ENCODE peak calls at places on chromosome 19, in nine cellular contexts. One of them, this sample, is unnamed.

GRCh38 chr19:5993516-5994406 is 15.8 kb upstream of the RANBP3 start:
- DNase-seq in heart left ventricle: peak
- DNase-seq in endothelial cell: no peak
- DNase-seq in CD4-positive, alpha-beta T cell: no peak
- DNase-seq in omental fat pad: no peak
- DNase-seq in OCI-LY7: no peak
- DNase-seq in fibroblast of lung: peak
- DNase-seq in nephron progenitor cell: no peak
- DNase-seq in kidney epithelial cell: no peak
- DNase-seq in this sample: no peak

GRCh38 chr19:5022066-5022860 is 53.4 kb downstream of the KDM4B start:
- DNase-seq in heart left ventricle: no peak
- DNase-seq in endothelial cell: no peak
- DNase-seq in CD4-positive, alpha-beta T cell: no peak
- DNase-seq in omental fat pad: no peak
- DNase-seq in OCI-LY7: no peak
- DNase-seq in fibroblast of lung: no peak
- DNase-seq in nephron progenitor cell: no peak
- DNase-seq in kidney epithelial cell: no peak
- DNase-seq in this sample: no peak

GRCh38 chr19:11446652-11447301 is 11.3 kb downstream of the PRKCSH start:
- DNase-seq in heart left ventricle: peak
- DNase-seq in endothelial cell: peak
- DNase-seq in CD4-positive, alpha-beta T cell: peak
- DNase-seq in omental fat pad: no peak
- DNase-seq in OCI-LY7: peak
- DNase-seq in fibroblast of lung: peak
- DNase-seq in nephron progenitor cell: peak
- DNase-seq in kidney epithelial cell: no peak
- DNase-seq in this sample: peak

GRCh38 chr19:37931941-37932655 is 25.1 kb downstream of the SIPA1L3 start:
- DNase-seq in heart left ventricle: peak
- DNase-seq in endothelial cell: peak
- DNase-seq in CD4-positive, alpha-beta T cell: no peak
- DNase-seq in omental fat pad: no peak
- DNase-seq in OCI-LY7: peak
- DNase-seq in fibroblast of lung: peak
- DNase-seq in nephron progenitor cell: peak
- DNase-seq in kidney epithelial cell: peak
- DNase-seq in this sample: peak

GRCh38 chr19:55018633-55019032 is 19.4 kb downstream of the GP6 start:
- DNase-seq in heart left ventricle: no peak
- DNase-seq in endothelial cell: no peak
- DNase-seq in CD4-positive, alpha-beta T cell: no peak
- DNase-seq in omental fat pad: no peak
- DNase-seq in OCI-LY7: no peak
- DNase-seq in fibroblast of lung: no peak
- DNase-seq in nephron progenitor cell: no peak
- DNase-seq in kidney epithelial cell: no peak
- DNase-seq in this sample: no peak

GRCh38 chr19:17775991-17776803 is 18.7 kb upstream of the B3GNT3 start:
- DNase-seq in heart left ventricle: no peak
- DNase-seq in endothelial cell: no peak
- DNase-seq in CD4-positive, alpha-beta T cell: no peak
- DNase-seq in omental fat pad: no peak
- DNase-seq in OCI-LY7: no peak
- DNase-seq in fibroblast of lung: peak
- DNase-seq in nephron progenitor cell: no peak
- DNase-seq in kidney epithelial cell: no peak
- DNase-seq in this sample: peak

GRCh38 chr19:53394522-53394973 is 401 bp upstream of the ZNF765 start:
- DNase-seq in heart left ventricle: peak
- DNase-seq in endothelial cell: peak
- DNase-seq in CD4-positive, alpha-beta T cell: no peak
- DNase-seq in omental fat pad: peak
- DNase-seq in OCI-LY7: no peak
- DNase-seq in fibroblast of lung: no peak
- DNase-seq in nephron progenitor cell: peak
- DNase-seq in kidney epithelial cell: no peak
- DNase-seq in this sample: no peak

GRCh38 chr19:40778865-40779284 is 828 bp downstream of the RAB4B start:
- DNase-seq in heart left ventricle: no peak
- DNase-seq in endothelial cell: no peak
- DNase-seq in CD4-positive, alpha-beta T cell: no peak
- DNase-seq in omental fat pad: no peak
- DNase-seq in OCI-LY7: no peak
- DNase-seq in fibroblast of lung: no peak
- DNase-seq in nephron progenitor cell: no peak
- DNase-seq in kidney epithelial cell: no peak
- DNase-seq in this sample: no peak

GRCh38 chr19:54168174-54168917 is 4.6 kb downstream of the TMC4 start:
- DNase-seq in heart left ventricle: peak
- DNase-seq in endothelial cell: peak
- DNase-seq in CD4-positive, alpha-beta T cell: peak
- DNase-seq in omental fat pad: peak
- DNase-seq in OCI-LY7: peak
- DNase-seq in fibroblast of lung: peak
- DNase-seq in nephron progenitor cell: peak
- DNase-seq in kidney epithelial cell: no peak
- DNase-seq in this sample: peak

GRCh38 chr19:35714601-35715354 is 3.0 kb upstream of the KMT2B start:
- DNase-seq in heart left ventricle: no peak
- DNase-seq in endothelial cell: no peak
- DNase-seq in CD4-positive, alpha-beta T cell: no peak
- DNase-seq in omental fat pad: no peak
- DNase-seq in OCI-LY7: peak
- DNase-seq in fibroblast of lung: no peak
- DNase-seq in nephron progenitor cell: no peak
- DNase-seq in kidney epithelial cell: no peak
- DNase-seq in this sample: no peak

GRCh38 chr19:14369399-14370168 is 11.7 kb upstream of the ADGRE5 start:
- DNase-seq in heart left ventricle: no peak
- DNase-seq in endothelial cell: no peak
- DNase-seq in CD4-positive, alpha-beta T cell: peak
- DNase-seq in omental fat pad: no peak
- DNase-seq in OCI-LY7: no peak
- DNase-seq in fibroblast of lung: peak
- DNase-seq in nephron progenitor cell: no peak
- DNase-seq in kidney epithelial cell: no peak
- DNase-seq in this sample: peak

GRCh38 chr19:1523412-1524205 is at the start of gene PLK5:
- DNase-seq in heart left ventricle: no peak
- DNase-seq in endothelial cell: no peak
- DNase-seq in CD4-positive, alpha-beta T cell: no peak
- DNase-seq in omental fat pad: no peak
- DNase-seq in OCI-LY7: no peak
- DNase-seq in fibroblast of lung: no peak
- DNase-seq in nephron progenitor cell: peak
- DNase-seq in kidney epithelial cell: no peak
- DNase-seq in this sample: no peak

GRCh38 chr19:1521636-1522035 is 2.2 kb upstream of the PLK5 start:
- DNase-seq in heart left ventricle: no peak
- DNase-seq in endothelial cell: no peak
- DNase-seq in CD4-positive, alpha-beta T cell: no peak
- DNase-seq in omental fat pad: no peak
- DNase-seq in OCI-LY7: no peak
- DNase-seq in fibroblast of lung: no peak
- DNase-seq in nephron progenitor cell: no peak
- DNase-seq in kidney epithelial cell: no peak
- DNase-seq in this sample: no peak

GRCh38 chr19:1522838-1523237 is 1.0 kb upstream of the PLK5 start:
- DNase-seq in heart left ventricle: no peak
- DNase-seq in endothelial cell: no peak
- DNase-seq in CD4-positive, alpha-beta T cell: no peak
- DNase-seq in omental fat pad: no peak
- DNase-seq in OCI-LY7: no peak
- DNase-seq in fibroblast of lung: no peak
- DNase-seq in nephron progenitor cell: no peak
- DNase-seq in kidney epithelial cell: no peak
- DNase-seq in this sample: no peak

GRCh38 chr19:1520203-1520780 is 3.6 kb upstream of the PLK5 start:
- DNase-seq in heart left ventricle: no peak
- DNase-seq in endothelial cell: no peak
- DNase-seq in CD4-positive, alpha-beta T cell: no peak
- DNase-seq in omental fat pad: no peak
- DNase-seq in OCI-LY7: no peak
- DNase-seq in fibroblast of lung: no peak
- DNase-seq in nephron progenitor cell: no peak
- DNase-seq in kidney epithelial cell: no peak
- DNase-seq in this sample: no peak

GRCh38 chr19:1522061-1522460 is 1.8 kb upstream of the PLK5 start:
- DNase-seq in heart left ventricle: no peak
- DNase-seq in endothelial cell: no peak
- DNase-seq in CD4-positive, alpha-beta T cell: no peak
- DNase-seq in omental fat pad: no peak
- DNase-seq in OCI-LY7: no peak
- DNase-seq in fibroblast of lung: no peak
- DNase-seq in nephron progenitor cell: no peak
- DNase-seq in kidney epithelial cell: no peak
- DNase-seq in this sample: no peak
- TF ChIP-seq CTCF in heart left ventricle: no peak
- TF ChIP-seq CTCF in endothelial cell: no peak
- TF ChIP-seq CTCF in CD4-positive, alpha-beta T cell: no peak
- TF ChIP-seq CTCF in omental fat pad: no peak
- TF ChIP-seq CTCF in OCI-LY7: no peak
- TF ChIP-seq CTCF in fibroblast of lung: no peak
- TF ChIP-seq CTCF in nephron progenitor cell: no peak
- TF ChIP-seq CTCF in kidney epithelial cell: no peak
- TF ChIP-seq CTCF in this sample: no peak

GRCh38 chr19:51296331-51297093 is 14.9 kb upstream of the IGLON5 start:
- DNase-seq in heart left ventricle: no peak
- DNase-seq in endothelial cell: no peak
- DNase-seq in CD4-positive, alpha-beta T cell: no peak
- DNase-seq in omental fat pad: no peak
- DNase-seq in OCI-LY7: no peak
- DNase-seq in fibroblast of lung: no peak
- DNase-seq in nephron progenitor cell: no peak
- DNase-seq in kidney epithelial cell: no peak
- DNase-seq in this sample: no peak

GRCh38 chr19:51294211-51294976 is 17.1 kb upstream of the IGLON5 start:
- DNase-seq in heart left ventricle: no peak
- DNase-seq in endothelial cell: no peak
- DNase-seq in CD4-positive, alpha-beta T cell: no peak
- DNase-seq in omental fat pad: no peak
- DNase-seq in OCI-LY7: no peak
- DNase-seq in fibroblast of lung: no peak
- DNase-seq in nephron progenitor cell: no peak
- DNase-seq in kidney epithelial cell: no peak
- DNase-seq in this sample: no peak

GRCh38 chr19:51294977-51295375 is 16.5 kb upstream of the IGLON5 start:
- DNase-seq in heart left ventricle: no peak
- DNase-seq in endothelial cell: no peak
- DNase-seq in CD4-positive, alpha-beta T cell: no peak
- DNase-seq in omental fat pad: no peak
- DNase-seq in OCI-LY7: no peak
- DNase-seq in fibroblast of lung: no peak
- DNase-seq in nephron progenitor cell: no peak
- DNase-seq in kidney epithelial cell: no peak
- DNase-seq in this sample: no peak

GRCh38 chr19:51295382-51296126 is 15.9 kb upstream of the IGLON5 start:
- DNase-seq in heart left ventricle: no peak
- DNase-seq in endothelial cell: no peak
- DNase-seq in CD4-positive, alpha-beta T cell: no peak
- DNase-seq in omental fat pad: no peak
- DNase-seq in OCI-LY7: no peak
- DNase-seq in fibroblast of lung: no peak
- DNase-seq in nephron progenitor cell: no peak
- DNase-seq in kidney epithelial cell: no peak
- DNase-seq in this sample: no peak

GRCh38 chr19:51297406-51297805 is 14.0 kb upstream of the IGLON5 start:
- DNase-seq in heart left ventricle: no peak
- DNase-seq in endothelial cell: no peak
- DNase-seq in CD4-positive, alpha-beta T cell: no peak
- DNase-seq in omental fat pad: no peak
- DNase-seq in OCI-LY7: no peak
- DNase-seq in fibroblast of lung: no peak
- DNase-seq in nephron progenitor cell: no peak
- DNase-seq in kidney epithelial cell: no peak
- DNase-seq in this sample: no peak
- TF ChIP-seq CTCF in heart left ventricle: no peak
- TF ChIP-seq CTCF in endothelial cell: no peak
- TF ChIP-seq CTCF in CD4-positive, alpha-beta T cell: no peak
- TF ChIP-seq CTCF in omental fat pad: no peak
- TF ChIP-seq CTCF in OCI-LY7: no peak
- TF ChIP-seq CTCF in fibroblast of lung: no peak
- TF ChIP-seq CTCF in nephron progenitor cell: no peak
- TF ChIP-seq CTCF in kidney epithelial cell: no peak
- TF ChIP-seq CTCF in this sample: no peak

DNA sequence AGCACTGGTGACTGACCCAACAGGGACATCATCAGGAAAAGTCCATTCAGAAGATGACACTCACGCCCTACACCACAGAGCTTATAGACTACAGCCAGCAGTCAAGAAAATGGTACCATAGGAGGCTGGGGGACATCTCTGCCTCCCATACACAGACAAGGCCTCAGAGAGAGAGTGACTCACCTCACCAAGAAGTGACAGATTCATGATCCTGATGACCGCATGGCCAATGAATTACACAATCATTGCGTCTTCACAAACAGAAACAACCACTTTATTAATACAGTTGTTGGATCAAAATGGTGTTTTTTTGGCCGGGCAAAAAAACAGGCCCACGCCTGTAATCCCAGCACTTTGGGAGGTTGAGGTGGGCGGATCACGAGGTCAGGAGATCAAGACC is 260.8 kb upstream of the TSHZ3 start:
- DNase-seq in heart left ventricle: no peak
- DNase-seq in endothelial cell: no peak
- DNase-seq in CD4-positive, alpha-beta T cell: no peak
- DNase-seq in omental fat pad: no peak
- DNase-seq in OCI-LY7: no peak
- DNase-seq in fibroblast of lung: no peak
- DNase-seq in nephron progenitor cell: no peak
- DNase-seq in kidney epithelial cell: no peak
- DNase-seq in this sample: no peak
- TF ChIP-seq CTCF in heart left ventricle: no peak
- TF ChIP-seq CTCF in endothelial cell: no peak
- TF ChIP-seq CTCF in CD4-positive, alpha-beta T cell: no peak
- TF ChIP-seq CTCF in omental fat pad: no peak
- TF ChIP-seq CTCF in OCI-LY7: no peak
- TF ChIP-seq CTCF in fibroblast of lung: no peak
- TF ChIP-seq CTCF in nephron progenitor cell: no peak
- TF ChIP-seq CTCF in kidney epithelial cell: no peak
- TF ChIP-seq CTCF in this sample: no peak

DNA sequence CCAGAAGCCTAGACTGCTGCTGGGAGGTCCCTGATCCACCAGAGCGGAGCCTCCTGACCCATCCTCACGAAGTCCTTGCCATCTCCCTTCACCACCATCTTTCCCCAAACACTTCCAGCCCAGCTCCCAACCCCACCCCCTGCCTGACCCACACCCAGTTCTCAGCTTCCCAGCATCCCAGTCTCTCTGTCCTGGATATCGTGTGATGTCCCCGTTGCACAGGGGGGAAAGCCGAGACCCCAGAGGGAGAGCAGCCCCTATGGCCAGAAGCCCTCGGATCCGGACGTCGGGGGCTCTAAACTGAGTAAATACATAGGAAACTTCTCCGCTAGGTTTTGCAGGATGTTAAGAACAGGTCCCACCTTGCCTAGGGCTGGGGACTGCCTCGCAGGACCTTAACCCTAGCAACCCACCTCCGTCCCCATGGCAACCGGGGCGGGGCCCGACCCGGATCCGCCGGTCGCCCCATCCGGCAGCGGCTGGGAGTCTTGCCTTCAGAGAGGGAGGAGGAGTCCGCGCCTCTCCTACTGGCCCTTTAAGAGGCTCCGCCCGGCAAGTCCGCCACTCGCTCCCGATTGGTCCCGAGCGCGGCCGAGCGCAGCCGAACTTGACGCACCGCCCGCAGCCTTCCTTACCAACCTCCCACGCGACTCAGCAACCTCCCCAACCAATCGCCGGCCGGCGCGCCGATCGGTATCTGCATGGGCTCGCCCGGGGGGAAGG is 451 bp upstream of the HMG20B start:
- DNase-seq in heart left ventricle: peak
- DNase-seq in endothelial cell: peak
- DNase-seq in CD4-positive, alpha-beta T cell: peak
- DNase-seq in omental fat pad: peak
- DNase-seq in OCI-LY7: peak
- DNase-seq in fibroblast of lung: peak
- DNase-seq in nephron progenitor cell: peak
- DNase-seq in kidney epithelial cell: peak
- DNase-seq in this sample: peak
- TF ChIP-seq CTCF in heart left ventricle: no peak
- TF ChIP-seq CTCF in endothelial cell: no peak
- TF ChIP-seq CTCF in CD4-positive, alpha-beta T cell: no peak
- TF ChIP-seq CTCF in omental fat pad: no peak
- TF ChIP-seq CTCF in OCI-LY7: no peak
- TF ChIP-seq CTCF in fibroblast of lung: no peak
- TF ChIP-seq CTCF in nephron progenitor cell: no peak
- TF ChIP-seq CTCF in kidney epithelial cell: no peak
- TF ChIP-seq CTCF in this sample: no peak